ENCODE peak calls at places on chromosomes 5 and 9, in ten cellular contexts. D is suprapubic skin, Y is HepG2, J is upper lobe of left lung, T is A549, X is ovary, R is sigmoid colon, F is stomach, H is tibial nerve, C is H1. N is an unnamed sample.
A peak's percentile ranks its signal among the peaks of the same experiment; 100 is the strongest.

GRCh38 chr5:180090769-180091546 is 19.4 kb upstream of the RNF130 start:
- DNase-seq in D (no peak), Y (peak; percentile 52), J (no peak), T (no peak), X (no peak), R (no peak), F (peak; percentile 56), H (no peak), C (no peak), N (peak; percentile 41)

GRCh38 chr9:122031806-122032205 is 61.3 kb downstream of the TTLL11 start:
- DNase-seq in D (no peak), Y (no peak), J (no peak), T (peak; percentile 16), X (no peak), R (no peak), F (no peak), H (no peak), C (no peak), N (no peak)

GRCh38 chr9:110065527-110065926 is 142.4 kb downstream of the C9orf152 start:
- DNase-seq in D (no peak), Y (no peak), J (no peak), T (no peak), X (no peak), R (no peak), F (no peak), H (no peak), C (no peak), N (no peak)

GRCh38 chr9:130030821-130031481 is 12.0 kb downstream of the FNBP1 start:
- DNase-seq in D (no peak), Y (peak; percentile 28), J (no peak), T (no peak), X (no peak), R (no peak), F (no peak), H (no peak), C (no peak), N (no peak)

GRCh38 chr9:126548312-126548711 is 65.4 kb upstream of the LMX1B start:
- DNase-seq in D (no peak), Y (peak; percentile 51), J (no peak), T (no peak), X (no peak), R (no peak), F (no peak), H (no peak), C (no peak), N (no peak)

GRCh38 chr5:33701251-33701650 is 190.5 kb downstream of the ADAMTS12 start:
- DNase-seq in D (no peak), Y (no peak), J (no peak), T (no peak), X (no peak), R (no peak), F (no peak), H (no peak), C (no peak), N (no peak)

GRCh38 chr9:121776009-121776738 is 124.7 kb downstream of the DAB2IP start:
- DNase-seq in D (peak; percentile 77), Y (no peak), J (no peak), T (no peak), X (peak; percentile 30), R (no peak), F (no peak), H (no peak), C (no peak), N (no peak)

GRCh38 chr5:176737746-176738699 is 72.3 kb upstream of the UNC5A start:
- DNase-seq in D (peak; percentile 53), Y (no peak), J (no peak), T (no peak), X (peak; percentile 12), R (peak; percentile 53), F (peak; percentile 20), H (no peak), C (no peak), N (no peak)

GRCh38 chr5:142587354-142587965 is 98.4 kb downstream of the FGF1 start:
- DNase-seq in D (no peak), Y (peak; percentile 15), J (no peak), T (peak; percentile 22), X (no peak), R (no peak), F (peak; percentile 32), H (peak; percentile 35), C (no peak), N (no peak)

GRCh38 chr9:130172161-130172857 is at the start of gene NCS1:
- DNase-seq in D (no peak), Y (no peak), J (peak; percentile 95), T (peak; percentile 90), X (peak; percentile 89), R (peak; percentile 93), F (peak; percentile 76), H (peak; percentile 34), C (no peak), N (peak; percentile 74)

GRCh38 chr9:113454914-113455761 is 8.4 kb upstream of the RGS3 start:
- DNase-seq in D (no peak), Y (peak; percentile 83), J (no peak), T (no peak), X (peak; percentile 65), R (peak; percentile 74), F (peak; percentile 69), H (peak; percentile 34), C (no peak), N (no peak)

GRCh38 chr5:36689225-36689624 is 82.8 kb downstream of the SLC1A3 start:
- DNase-seq in D (no peak), Y (no peak), J (no peak), T (no peak), X (no peak), R (no peak), F (no peak), H (no peak), C (no peak), N (no peak)

GRCh38 chr9:128419061-128419925 is 1.4 kb upstream of the CERCAM start:
- DNase-seq in D (no peak), Y (no peak), J (no peak), T (no peak), X (peak; percentile 43), R (no peak), F (no peak), H (no peak), C (no peak), N (no peak)

GRCh38 chr5:38105231-38105570 is 153.2 kb upstream of the EGFLAM start:
- DNase-seq in D (no peak), Y (peak; percentile 24), J (no peak), T (no peak), X (no peak), R (no peak), F (no peak), H (no peak), C (no peak), N (no peak)

GRCh38 chr5:38107096-38107495 is 151.3 kb upstream of the EGFLAM start:
- DNase-seq in D (no peak), Y (no peak), J (no peak), T (no peak), X (no peak), R (no peak), F (no peak), H (no peak), C (no peak), N (no peak)

GRCh38 chr5:38099205-38100144 is 158.9 kb upstream of the EGFLAM start:
- DNase-seq in D (no peak), Y (no peak), J (no peak), T (no peak), X (no peak), R (no peak), F (no peak), H (no peak), C (no peak), N (no peak)

GRCh38 chr5:38101897-38102296 is 156.5 kb upstream of the EGFLAM start:
- DNase-seq in D (no peak), Y (no peak), J (no peak), T (no peak), X (no peak), R (no peak), F (no peak), H (no peak), C (no peak), N (no peak)

GRCh38 chr5:38104497-38105230 is 153.7 kb upstream of the EGFLAM start:
- DNase-seq in D (no peak), Y (peak; percentile 99), J (no peak), T (no peak), X (no peak), R (no peak), F (no peak), H (no peak), C (peak; percentile 84), N (no peak)
- TF ChIP-seq CTCF in D (no peak), Y (no peak), J (no peak), T (no peak), X (no peak), R (no peak), F (no peak), H (no peak), C (no peak), N (no peak)

GRCh38 chr5:377326-377981 is 55.9 kb downstream of the AHRR start:
- DNase-seq in D (peak; percentile 70), Y (no peak), J (no peak), T (no peak), X (no peak), R (peak; percentile 56), F (no peak), H (no peak), C (no peak), N (peak; percentile 3)

GRCh38 chr5:375921-376871 is 54.7 kb downstream of the AHRR start:
- DNase-seq in D (peak; percentile 77), Y (no peak), J (peak; percentile 78), T (no peak), X (no peak), R (peak; percentile 64), F (peak; percentile 21), H (no peak), C (no peak), N (peak; percentile 7)

GRCh38 chr5:376951-377325 is 55.4 kb downstream of the AHRR start:
- DNase-seq in D (peak; percentile 49), Y (no peak), J (no peak), T (no peak), X (no peak), R (no peak), F (no peak), H (no peak), C (no peak), N (peak; percentile 2)

GRCh38 chr5:378976-379742 is 57.6 kb downstream of the AHRR start:
- DNase-seq in D (peak; percentile 52), Y (no peak), J (no peak), T (no peak), X (no peak), R (peak; percentile 46), F (no peak), H (no peak), C (no peak), N (no peak)

GRCh38 chr5:378301-378891 is 56.9 kb downstream of the AHRR start:
- DNase-seq in D (peak; percentile 20), Y (no peak), J (no peak), T (no peak), X (no peak), R (peak; percentile 33), F (no peak), H (no peak), C (no peak), N (peak; percentile 4)
- TF ChIP-seq EP300 in D (no peak), Y (no peak), J (no peak), T (no peak), X (no peak), R (no peak), F (no peak), H (no peak), C (no peak), N (no peak)

GRCh38 chr9:88076286-88077070 is 61.8 kb downstream of the SPATA31C2 start:
- DNase-seq in D (peak; percentile 80), Y (peak; percentile 50), J (peak; percentile 97), T (peak; percentile 87), X (peak; percentile 92), R (peak; percentile 88), F (peak; percentile 96), H (peak; percentile 65), C (peak; percentile 49), N (peak; percentile 91)
- H3K9me3 ChIP-seq in D (no peaks in the 10 kb centered on the region), Y (no peaks in the 10 kb centered on the region), J (no peaks in the 10 kb centered on the region), T (no peaks in the 10 kb centered on the region), X (no peaks in the 10 kb centered on the region), R (no peaks in the 10 kb centered on the region), F (no peaks in the 10 kb centered on the region), H (no peaks in the 10 kb centered on the region), C (no peaks in the 10 kb centered on the region), N (no peaks in the 10 kb centered on the region)

GRCh38 chr5:151463137-151464029 is 16.0 kb downstream of the SLC36A1 start:
- DNase-seq in D (no peak), Y (peak; percentile 33), J (no peak), T (no peak), X (no peak), R (no peak), F (no peak), H (no peak), C (no peak), N (peak; percentile 47)
- TF ChIP-seq CTCF in D (no peak), Y (peak; percentile 67), J (no peak), T (peak; percentile 51), X (no peak), R (no peak), F (no peak), H (no peak), C (peak; percentile 82), N (peak; percentile 74)

N was measured in transverse colon.